ENCODE peak calls at places on chromosome 20, in four cellular contexts. O is GM06990, Z is GM12865, I is B cell. X is an unnamed sample.

GRCh38 chr20:3875378-3875974 is 13.7 kb upstream of the PANK2 start:
- DNase-seq in O (no peak), Z (no peak), I (no peak), X (no peak)

GRCh38 chr20:3251806-3252205 is 12.8 kb upstream of the SLC4A11 start:
- DNase-seq in O (no peak), Z (no peak), I (no peak), X (no peak)

GRCh38 chr20:59371429-59371828 is 71.0 kb downstream of the EDN3 start:
- DNase-seq in O (no peak), Z (no peak), I (no peak), X (no peak)

GRCh38 chr20:31410011-31410410 is 4.0 kb upstream of the DEFB121 start:
- DNase-seq in O (no peak), Z (no peak), I (no peak), X (no peak)

GRCh38 chr20:63315982-63316491 is 23.1 kb downstream of the COL20A1 start:
- DNase-seq in O (no peak), Z (no peak), I (no peak), X (no peak)

GRCh38 chr20:53950031-53950430 is 120.4 kb downstream of the BCAS1 start:
- DNase-seq in O (no peak), Z (no peak), I (no peak), X (no peak)

GRCh38 chr20:62336329-62336728 is 30.8 kb downstream of the LAMA5 start:
- DNase-seq in O (no peak), Z (peak; percentile 49), I (no peak), X (no peak)

GRCh38 chr20:18052856-18053255 is 4.9 kb downstream of the OVOL2 start:
- DNase-seq in O (no peak), Z (no peak), I (no peak), X (no peak)

GRCh38 chr20:32368323-32368722 is 10.2 kb downstream of the ASXL1 start:
- DNase-seq in O (no peak), Z (no peak), I (no peak), X (no peak)

GRCh38 chr20:29497261-29497671 is 1760.2 kb upstream of the DEFB115 start:
- DNase-seq in O (peak; percentile 22), Z (peak; percentile 91), I (no peak), X (no peak)

GRCh38 chr20:4802522-4802921 is 80.8 kb downstream of the PRND start:
- DNase-seq in O (no peak), Z (no peak), I (no peak), X (no peak)

GRCh38 chr20:53677447-53678314 is 84.0 kb upstream of the ZNF217 start:
- DNase-seq in O (no peak), Z (no peak), I (no peak), X (peak; percentile 7)

GRCh38 chr20:63472159-63472811 is at the start of gene KCNQ2:
- DNase-seq in O (no peak), Z (no peak), I (no peak), X (peak; percentile 60)

GRCh38 chr20:51696304-51697118 is 71.7 kb downstream of the ATP9A start:
- DNase-seq in O (no peak), Z (no peak), I (no peak), X (no peak)

GRCh38 chr20:11838076-11838636 is 79.5 kb upstream of the BTBD3 start:
- DNase-seq in O (no peak), Z (no peak), I (no peak), X (no peak)

GRCh38 chr20:3402453-3402852 is 5.0 kb downstream of the DNAAF9 start:
- DNase-seq in O (no peak), Z (no peak), I (no peak), X (no peak)

GRCh38 chr20:17928633-17929311 is 39.8 kb downstream of the SNX5 start:
- DNase-seq in O (no peak), Z (no peak), I (no peak), X (no peak)

GRCh38 chr20:48384147-48384818 is 443.5 kb downstream of the PREX1 start:
- DNase-seq in O (peak; percentile 44), Z (no peak), I (peak; percentile 37), X (no peak)

GRCh38 chr20:4449977-4450715 is 271.6 kb upstream of the PRND start:
- DNase-seq in O (no peak), Z (no peak), I (no peak), X (no peak)

GRCh38 chr20:12199703-12200102 is 282.0 kb downstream of the BTBD3 start:
- DNase-seq in O (no peak), Z (no peak), I (no peak), X (no peak)

GRCh38 chr20:63152322-63153253 is 63.3 kb downstream of the YTHDF1 start:
- DNase-seq in O (no peak), Z (no peak), I (no peak), X (no peak)

GRCh38 chr20:34956041-34956458 is 382 bp downstream of the MYH7B start:
- DNase-seq in O (no peak), Z (no peak), I (no peak), X (no peak)
- TF ChIP-seq CTCF in O (no peak), Z (no peak), I (peak; percentile 12), X (peak; percentile 33)

GRCh38 chr20:675453-676314 is at the start of gene SCRT2:
- DNase-seq in O (peak; percentile 25), Z (peak; percentile 27), I (no peak), X (peak; percentile 85)

GRCh38 chr20:674936-675452 is 608 bp downstream of the SCRT2 start:
- DNase-seq in O (no peak), Z (no peak), I (no peak), X (no peak)

GRCh38 chr20:673606-674005 is 2.0 kb downstream of the SCRT2 start:
- DNase-seq in O (no peak), Z (no peak), I (no peak), X (no peak)

GRCh38 chr20:671252-672030 is 4.2 kb downstream of the SCRT2 start:
- DNase-seq in O (no peak), Z (no peak), I (no peak), X (no peak)

DNA sequence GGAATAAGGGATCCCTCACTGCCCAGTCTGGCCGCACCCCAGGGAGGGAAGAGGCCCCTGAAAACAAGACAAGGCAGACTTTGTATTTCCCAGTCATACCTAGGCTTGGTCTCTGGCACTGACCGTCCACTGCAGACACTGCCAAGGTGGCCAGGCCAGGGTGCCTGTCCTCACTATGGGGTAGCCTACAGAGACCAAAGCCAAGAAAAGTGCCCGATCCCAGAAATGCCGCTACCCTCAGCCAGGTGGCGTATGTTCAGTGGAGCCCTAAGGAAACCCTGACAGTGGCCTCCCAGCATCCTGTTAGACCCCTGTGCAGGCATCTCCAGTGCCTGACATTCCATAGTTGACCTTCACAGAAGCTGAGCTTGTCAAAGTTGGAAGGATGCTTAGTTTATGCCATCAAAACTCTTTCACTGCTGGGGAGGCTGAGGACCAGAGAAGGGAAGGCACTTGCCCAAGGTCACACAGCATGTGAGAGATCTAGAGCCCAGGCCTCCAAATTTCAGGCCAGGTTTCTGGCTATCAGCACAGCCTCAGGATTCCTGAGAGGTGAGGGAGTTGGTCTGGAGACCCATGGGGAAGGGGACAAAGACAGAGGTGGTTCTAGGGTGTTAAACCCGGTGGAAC is 2.5 kb downstream of the SCRT2 start:
- DNase-seq in O (no peak), Z (no peak), I (no peak), X (no peak)
- TF ChIP-seq CTCF in O (peak; percentile 43), Z (peak; percentile 17), I (no peak), X (peak; percentile 32)

GRCh38 chr20:23222531-23223200 is 127.9 kb upstream of the NXT1 start:
- DNase-seq in O (no peak), Z (no peak), I (no peak), X (no peak)

GRCh38 chr20:23225407-23226060 is 125.1 kb upstream of the NXT1 start:
- DNase-seq in O (no peak), Z (no peak), I (no peak), X (no peak)

GRCh38 chr20:23226612-23227265 is 123.9 kb upstream of the NXT1 start:
- DNase-seq in O (no peak), Z (no peak), I (no peak), X (no peak)

GRCh38 chr20:23223908-23224307 is 126.7 kb upstream of the NXT1 start:
- DNase-seq in O (no peak), Z (no peak), I (no peak), X (no peak)

GRCh38 chr20:23224806-23225205 is 125.8 kb upstream of the NXT1 start:
- DNase-seq in O (no peak), Z (no peak), I (no peak), X (no peak)
- TF ChIP-seq CTCF in O (no peak), Z (no peak), I (no peak), X (no peak)

DNA sequence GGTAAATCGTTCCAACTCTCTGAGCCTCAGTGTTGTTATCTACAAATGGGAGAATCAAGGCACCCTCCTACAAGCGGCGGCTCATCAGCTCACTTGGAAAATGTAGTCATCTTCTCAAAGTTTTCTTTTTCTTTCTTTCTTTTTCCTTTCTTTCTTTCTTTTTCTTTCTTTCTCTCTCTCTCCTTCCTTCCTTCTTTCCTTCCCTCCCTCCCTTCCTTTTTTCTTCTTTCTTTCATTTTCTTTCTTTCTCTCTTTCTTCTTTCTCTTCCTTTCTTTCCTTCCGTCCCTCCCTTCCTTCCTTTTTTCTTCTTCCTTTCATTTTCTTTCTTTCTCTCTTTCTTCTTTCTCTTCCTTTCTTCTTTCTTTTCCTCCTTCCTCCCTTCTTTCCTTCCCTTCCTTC is 55.0 kb upstream of the TGM3 start:
- DNase-seq in O (no peak), Z (no peak), I (no peak), X (no peak)
- TF ChIP-seq CTCF in O (no peak), Z (no peak), I (peak; percentile 33), X (no peak)

DNA sequence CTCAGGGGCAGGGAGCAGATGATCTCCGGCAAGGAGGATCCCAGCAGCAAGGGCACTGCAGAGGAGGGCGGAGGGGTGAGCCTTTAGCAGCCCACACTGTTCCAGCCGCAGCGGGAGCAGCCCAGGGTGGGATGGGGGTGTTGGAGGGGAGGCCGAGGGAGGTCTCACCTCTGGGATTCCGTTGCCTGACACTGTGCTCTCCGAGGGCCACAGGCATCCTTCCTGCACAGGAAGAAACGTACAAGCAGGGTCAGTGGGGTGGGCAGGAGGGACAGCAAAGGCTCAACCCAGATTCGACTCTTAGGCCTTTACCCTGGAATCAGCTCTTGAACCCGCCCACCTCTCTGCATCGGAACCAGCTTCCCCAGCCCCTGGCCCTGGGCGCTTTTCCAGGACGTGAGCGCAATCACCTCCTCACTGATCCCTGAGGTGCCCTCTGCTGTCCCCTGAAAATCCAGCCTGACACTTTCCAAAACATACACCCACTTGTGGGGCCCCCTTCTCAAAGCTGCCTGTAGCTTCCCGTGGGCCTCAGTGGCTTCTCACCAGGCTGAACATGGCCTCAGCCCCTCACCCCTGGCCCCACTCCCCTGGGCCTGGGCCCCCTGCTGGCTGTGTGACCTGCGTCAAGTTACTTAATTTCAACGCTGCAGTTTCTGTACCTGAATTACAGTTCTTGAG is 32.8 kb upstream of the ZBP1 start:
- DNase-seq in O (no peak), Z (no peak), I (peak; percentile 33), X (no peak)
- TF ChIP-seq CTCF in O (peak; percentile 47), Z (no peak), I (no peak), X (peak; percentile 21)